ENCODE peak calls at places on chromosomes 5 and 9, in four cellular contexts. U is EH, V is mucosa of gallbladder, B is activated gamma-delta T cell. C is an unnamed sample.

GRCh38 chr5:118791986-118792734 is 196.2 kb downstream of the DTWD2 start:
- DNase-seq in V (peak; percentile 34), U (peak; percentile 70), B (no peak), C (peak; percentile 21)

GRCh38 chr5:116864157-116864837 is 289.7 kb upstream of the SEMA6A start:
- DNase-seq in U (no peak), V (no peak), B (no peak), C (no peak)

GRCh38 chr9:14423816-14424261 is 109.9 kb upstream of the NFIB start:
- DNase-seq in V (no peak), U (peak; percentile 93), B (no peak), C (no peak)

GRCh38 chr9:120099064-120099463 is 480.9 kb downstream of the CDK5RAP2 start:
- DNase-seq in V (no peak), U (no peak), B (no peak), C (no peak)

GRCh38 chr5:96823900-96824351 is 16.2 kb upstream of the ERAP1 start:
- DNase-seq in B (no peak), U (peak; percentile 91), V (no peak), C (peak; percentile 28)

GRCh38 chr5:147963948-147964693 is 57.8 kb upstream of the C5orf46 start:
- DNase-seq in B (no peak), V (peak; percentile 21), U (no peak), C (no peak)

GRCh38 chr5:544675-545330 is 20.6 kb upstream of the SLC9A3 start:
- DNase-seq in B (no peak), V (no peak), U (no peak), C (no peak)

GRCh38 chr5:159337291-159337974 is 7.1 kb upstream of the IL12B start:
- DNase-seq in U (peak; percentile 85), B (no peak), V (no peak), C (peak; percentile 81)

GRCh38 chr9:97907632-97908031 is 14.7 kb downstream of the TRMO start:
- DNase-seq in V (no peak), U (no peak), B (no peak), C (no peak)

GRCh38 chr5:143576721-143577484 is 173.4 kb upstream of the NR3C1 start:
- DNase-seq in U (peak; percentile 87), B (no peak), V (no peak), C (no peak)